ENCODE peak calls at places on chromosomes 16 and 17, in four cellular contexts. F is GM23248, G is left lung, S is neuronal stem cell. P is an unnamed sample.

GRCh38 chr17:29376667-29377268 is 13.4 kb upstream of the TAOK1 start:
- DNase-seq in F (peak), G (peak), S (peak), P (no peak)

GRCh38 chr17:726331-726919 is 6.0 kb upstream of the TLCD3A start:
- DNase-seq in F (no peak), G (no peak), S (no peak), P (no peak)

GRCh38 chr17:48472485-48473281 is 42.7 kb upstream of the SKAP1 start:
- DNase-seq in F (peak), G (no peak), S (no peak), P (no peak)

GRCh38 chr17:78142113-78142861 is 3.9 kb upstream of the C17orf99 start:
- DNase-seq in F (peak), G (peak), S (no peak), P (no peak)

GRCh38 chr17:8131844-8132441 is 8.0 kb upstream of the HES7 start:
- DNase-seq in F (no peak), G (no peak), S (no peak), P (no peak)

GRCh38 chr16:57256601-57257395 is 11.7 kb downstream of the ARL2BP start:
- DNase-seq in F (no peak), G (no peak), S (no peak), P (no peak)

GRCh38 chr16:50269061-50269705 is 2.8 kb downstream of the ADCY7 start:
- DNase-seq in F (no peak), G (peak), S (no peak), P (peak)

GRCh38 chr16:67158637-67159600 is 790 bp downstream of the TRADD start:
- DNase-seq in F (peak), G (no peak), S (no peak), P (peak)

GRCh38 chr17:65584604-65585521 is 23.4 kb upstream of the AXIN2 start:
- DNase-seq in F (peak), G (no peak), S (no peak), P (no peak)

GRCh38 chr16:86668136-86668535 is 89.8 kb downstream of the FOXL1 start:
- DNase-seq in F (peak), G (no peak), S (no peak), P (no peak)

GRCh38 chr16:86364653-86365380 is 145.5 kb upstream of the FOXF1 start:
- DNase-seq in F (no peak), G (no peak), S (no peak), P (no peak)

GRCh38 chr16:49112754-49113153 is 168.9 kb downstream of the CBLN1 start:
- DNase-seq in F (no peak), G (no peak), S (no peak), P (no peak)

GRCh38 chr17:2796164-2797140 is at the start of gene RAP1GAP2:
- DNase-seq in F (no peak), G (peak), S (no peak), P (peak)

GRCh38 chr16:75570351-75571104 is 4.3 kb downstream of the GABARAPL2 start:
- DNase-seq in F (no peak), G (no peak), S (no peak), P (no peak)

GRCh38 chr17:28523876-28524275 is 17.7 kb downstream of the FOXN1 start:
- DNase-seq in F (no peak), G (no peak), S (no peak), P (no peak)

GRCh38 chr16:78990309-78990701 is 610.2 kb downstream of the MAF start:
- DNase-seq in F (no peak), G (no peak), S (no peak), P (no peak)

GRCh38 chr17:49862781-49863331 is 15.0 kb upstream of the TAC4 start:
- DNase-seq in F (no peak), G (no peak), S (no peak), P (no peak)

GRCh38 chr17:49117581-49118230 is 14.9 kb upstream of the B4GALNT2 start:
- DNase-seq in F (no peak), G (no peak), S (no peak), P (no peak)

GRCh38 chr17:7589204-7589868 is 558 bp downstream of the SOX15 start:
- DNase-seq in F (peak), G (peak), S (peak), P (peak)

GRCh38 chr16:11543676-11544393 is 42.9 kb downstream of the LITAF start:
- DNase-seq in F (no peak), G (no peak), S (no peak), P (no peak)

GRCh38 chr16:11550651-11551498 is 35.8 kb downstream of the LITAF start:
- DNase-seq in F (no peak), G (no peak), S (no peak), P (no peak)

GRCh38 chr16:11542069-11542775 is 44.5 kb downstream of the LITAF start:
- DNase-seq in F (no peak), G (no peak), S (no peak), P (no peak)

GRCh38 chr16:11547517-11547916 is 39.2 kb downstream of the LITAF start:
- DNase-seq in F (no peak), G (no peak), S (no peak), P (no peak)

DNA sequence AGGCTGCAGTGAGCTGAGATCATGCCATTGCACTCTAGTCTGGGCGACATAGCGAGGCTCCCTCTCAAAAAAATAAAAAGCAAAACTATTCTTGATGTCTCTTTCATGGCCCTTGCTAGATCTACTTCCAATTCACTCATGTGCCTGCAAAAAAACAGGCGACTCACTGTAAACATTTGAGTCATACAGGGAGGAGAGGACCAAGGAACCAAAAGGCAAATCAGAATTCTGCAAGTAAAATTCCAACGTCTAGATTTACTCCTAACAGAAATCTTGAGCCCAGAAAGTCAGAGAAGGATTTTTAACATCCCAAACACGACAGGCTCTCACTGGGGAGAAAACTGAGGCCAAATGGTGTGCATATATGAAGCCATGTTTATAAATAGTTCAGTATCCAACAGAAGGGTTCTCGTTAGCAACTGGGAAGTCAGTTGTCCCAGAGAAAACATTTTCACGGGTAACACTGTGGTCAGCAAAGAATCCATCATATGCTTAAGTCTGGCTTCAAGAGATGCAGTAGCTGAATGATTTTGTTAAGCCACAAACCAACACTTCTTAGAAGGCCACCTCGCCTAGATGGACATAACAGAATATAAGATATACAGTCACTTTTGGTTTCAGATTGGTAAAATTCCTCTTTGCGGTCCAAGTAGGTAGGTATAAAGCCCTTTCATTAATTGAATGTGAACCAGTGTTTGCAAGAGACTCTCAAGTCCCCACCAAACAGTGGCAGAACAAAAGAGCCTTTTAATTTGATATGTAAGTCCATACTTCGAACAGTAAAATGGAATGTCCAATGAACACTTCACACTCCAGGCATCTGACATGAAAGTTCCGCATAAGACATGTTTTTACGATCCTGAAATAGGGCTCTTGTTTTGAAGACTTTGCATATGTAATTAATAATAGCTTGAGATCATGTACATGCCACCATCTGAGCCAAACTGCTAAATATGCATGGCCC is 39.9 kb downstream of the LITAF start:
- DNase-seq in F (peak), G (no peak), S (no peak), P (no peak)
- H3K27ac ChIP-seq in F (peak), G (no peak), S (no peak), P (no peak)

DNA sequence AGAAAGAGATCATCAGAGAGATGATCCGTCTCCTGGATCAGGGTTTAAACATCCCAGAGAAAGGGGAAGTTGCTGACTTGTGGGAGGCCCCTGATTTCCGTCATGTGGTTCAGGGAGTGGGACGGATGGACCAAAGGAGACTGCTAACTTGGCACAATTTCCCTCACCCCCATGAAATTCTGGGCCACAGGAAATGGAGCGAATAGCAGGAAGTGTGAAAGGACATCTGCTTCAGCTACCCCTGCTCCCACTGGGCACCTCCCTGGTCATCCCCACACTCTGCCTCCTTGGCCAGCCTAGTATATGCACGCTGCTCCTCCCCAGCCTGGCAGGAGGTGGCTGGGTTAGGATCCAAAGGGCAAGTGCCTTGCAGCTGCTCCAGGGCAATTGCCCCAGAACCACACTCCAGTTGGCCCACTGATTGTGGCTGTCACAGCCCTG is 1.3 kb downstream of the ARRB2 start:
- DNase-seq in F (no peak), G (peak), S (no peak), P (peak)
- H3K4me3 ChIP-seq in F (no peak), G (peak), S (no peak), P (no peak)

DNA sequence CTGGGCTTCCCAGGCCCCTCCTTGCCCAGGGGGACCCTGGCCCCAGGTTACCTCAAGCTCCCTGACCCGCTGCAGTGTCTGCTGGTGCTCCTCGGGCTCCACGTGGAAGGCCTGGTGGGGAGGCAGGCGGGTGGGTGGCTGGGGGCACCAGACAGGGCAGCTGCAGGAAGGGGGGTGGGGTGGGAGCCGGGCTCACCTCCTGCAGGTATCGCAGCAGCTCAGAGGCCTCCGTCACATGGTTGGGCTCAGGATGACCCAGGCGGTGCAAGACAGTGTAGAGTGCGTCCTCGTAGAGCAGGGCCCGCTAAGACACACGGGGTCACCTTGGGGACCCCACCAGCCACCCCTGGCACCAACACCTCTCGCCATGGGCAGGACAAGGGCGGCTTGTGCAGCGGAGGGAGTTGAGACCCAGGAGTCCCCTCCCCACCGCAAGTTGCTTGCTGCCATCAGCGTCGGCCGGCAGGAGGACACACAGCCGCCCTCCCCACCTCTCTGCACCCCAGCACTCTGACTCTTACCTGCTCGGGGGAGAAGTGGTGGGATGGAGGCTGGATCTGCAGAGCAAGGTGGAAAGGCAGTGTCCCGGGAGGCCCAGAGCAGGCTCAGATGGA is 1.1 kb downstream of the UNC13D start:
- DNase-seq in F (no peak), G (no peak), S (no peak), P (no peak)
- H3K27ac ChIP-seq in F (no peak), G (no peak), S (no peak), P (no peak)

GRCh38 chr17:13542612-13543011 is 59.1 kb downstream of the HS3ST3A1 start:
- DNase-seq in F (no peak), G (no peak), S (no peak), P (no peak)

GRCh38 chr17:13538841-13539411 is 62.8 kb downstream of the HS3ST3A1 start:
- DNase-seq in F (no peak), G (no peak), S (no peak), P (no peak)

GRCh38 chr17:13540546-13540945 is 61.2 kb downstream of the HS3ST3A1 start:
- DNase-seq in F (peak), G (no peak), S (no peak), P (no peak)

GRCh38 chr17:13539421-13539820 is 62.3 kb downstream of the HS3ST3A1 start:
- DNase-seq in F (no peak), G (no peak), S (no peak), P (no peak)

DNA sequence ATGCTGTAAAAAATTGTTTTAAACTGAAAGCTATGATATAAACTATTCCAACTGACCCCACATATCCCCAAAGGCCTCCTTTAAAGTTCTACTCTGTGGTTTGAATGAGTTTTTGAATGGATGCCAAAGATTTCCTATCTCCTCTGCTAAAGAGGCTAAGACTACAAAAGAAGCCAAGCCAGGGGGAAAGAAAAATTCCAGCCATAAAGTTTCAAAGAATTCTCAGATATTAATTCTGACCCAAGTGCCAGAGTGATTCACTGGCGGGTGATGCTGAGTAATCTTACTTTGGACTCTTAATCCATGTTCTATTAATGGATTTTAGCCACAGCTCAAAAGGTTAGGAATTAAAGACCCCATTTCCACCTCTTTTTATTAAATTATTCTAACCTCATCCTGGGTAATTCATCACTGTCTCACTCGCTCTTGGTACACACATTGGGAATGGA is 60.7 kb downstream of the HS3ST3A1 start:
- DNase-seq in F (peak), G (no peak), S (no peak), P (no peak)
- H3K4me3 ChIP-seq in F (peak), G (no peak), S (no peak), P (no peak)

DNA sequence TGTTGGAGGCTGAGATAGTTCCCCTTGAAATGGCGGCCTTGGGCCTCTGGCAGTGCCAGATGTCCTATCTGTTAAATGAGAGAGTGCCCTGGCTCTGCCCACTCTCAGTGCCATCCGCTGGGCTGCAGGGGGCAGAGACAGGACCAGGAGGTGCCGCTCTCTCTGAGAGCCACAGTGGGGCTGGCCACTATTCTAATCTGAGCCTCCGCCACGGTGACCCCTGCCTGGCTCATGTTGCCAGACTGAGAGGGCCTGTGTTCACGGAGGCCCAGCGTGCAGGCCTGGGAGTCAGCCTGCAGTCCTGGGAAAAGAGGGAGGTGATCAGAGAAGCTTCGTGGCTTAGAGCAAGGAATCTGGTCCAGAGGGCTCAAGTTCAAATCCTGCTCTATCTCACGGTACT is 6.5 kb downstream of the ATP2A3 start:
- DNase-seq in F (no peak), G (no peak), S (no peak), P (no peak)
- H3K27ac ChIP-seq in F (no peak), G (no peak), S (no peak), P (no peak)

GRCh38 chr17:16150251-16150859 is 65.0 kb downstream of the NCOR1 start:
- DNase-seq in F (peak), G (no peak), S (no peak), P (no peak)
- H3K4me3 ChIP-seq in F (no peak), G (no peak), S (no peak), P (no peak)

GRCh38 chr16:84650062-84650991 is 2.0 kb downstream of the KLHL36 start:
- DNase-seq in F (peak), G (no peak), S (no peak), P (no peak)
- H3K27ac ChIP-seq in F (peak), G (no peak), S (no peak), P (no peak)

GRCh38 chr16:31403590-31404352 is 10.6 kb downstream of the ITGAD start:
- DNase-seq in F (no peak), G (no peak), S (no peak), P (no peak)

GRCh38 chr16:31401436-31401835 is 8.3 kb downstream of the ITGAD start:
- DNase-seq in F (no peak), G (no peak), S (no peak), P (no peak)

GRCh38 chr16:31407406-31407805 is 14.3 kb downstream of the ITGAD start:
- DNase-seq in F (no peak), G (no peak), S (no peak), P (no peak)

GRCh38 chr16:31402687-31403086 is 9.6 kb downstream of the ITGAD start:
- DNase-seq in F (peak), G (no peak), S (no peak), P (no peak)

DNA sequence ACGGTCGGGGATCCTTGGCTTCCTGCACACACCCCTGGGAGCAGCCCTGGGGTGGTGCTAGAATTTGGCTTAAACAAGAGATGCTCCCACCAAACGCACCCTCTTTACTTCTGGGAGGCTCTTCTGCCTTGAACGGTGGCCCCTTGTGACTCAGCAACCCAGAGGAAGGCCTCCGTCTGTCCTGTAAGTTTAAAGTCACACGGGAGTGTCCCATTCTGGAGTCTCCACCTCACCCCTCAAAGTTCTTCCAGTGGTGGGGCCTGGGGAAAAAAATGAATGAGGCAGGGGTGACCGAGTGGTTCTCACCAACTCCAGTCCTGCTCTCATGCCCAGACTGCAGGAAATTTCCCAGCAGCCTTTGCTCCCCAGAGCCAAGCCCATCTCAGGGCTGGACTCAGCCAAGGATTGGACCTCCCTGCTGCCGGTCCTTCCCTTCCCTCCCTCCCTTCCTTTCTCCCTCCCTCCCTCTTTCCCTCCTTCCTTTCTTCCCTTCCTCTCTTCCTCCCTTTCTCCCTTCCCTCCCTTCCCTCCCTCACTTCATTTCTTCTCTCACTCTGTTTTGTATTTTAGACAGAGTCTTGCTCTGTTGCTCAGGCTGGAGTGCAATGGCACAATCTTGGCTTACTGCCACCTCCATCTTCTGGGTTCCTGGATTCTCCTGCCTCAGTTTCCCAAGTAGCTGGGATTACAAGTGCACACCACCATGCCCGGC is 11.4 kb downstream of the ITGAD start:
- DNase-seq in F (peak), G (no peak), S (no peak), P (no peak)
- H3K4me3 ChIP-seq in F (peak), G (peak), S (no peak), P (no peak)

GRCh38 chr16:19524356-19524865 is 669 bp downstream of the CCP110 start:
- DNase-seq in F (peak), G (no peak), S (peak), P (no peak)
- H3K27ac ChIP-seq in F (peak), G (peak), S (peak), P (no peak)